ENCODE peak calls at places on chromosomes 11 and 22, in six cellular contexts. T is SK-N-SH; A is adrenal gland; Z is epithelial cell of esophagus; U is upper lobe of right lung; J is CD8-positive, alpha-beta T cell. O is an unnamed sample.

GRCh38 chr22:44261164-44261860 is 51.4 kb downstream of the SHISAL1 start:
- DNase-seq in T (no peak), A (no peak), Z (no peak), U (peak; percentile 20), J (no peak), O (no peak)

GRCh38 chr22:50530280-50530856 is 556 bp upstream of the TYMP start:
- DNase-seq in T (no peak), A (peak; percentile 71), Z (peak; percentile 85), U (peak; percentile 96), J (peak; percentile 51), O (peak; percentile 87)

GRCh38 chr11:123549901-123550619 is 104.4 kb downstream of the SCN3B start:
- DNase-seq in T (no peak), A (no peak), Z (peak; percentile 13), U (no peak), J (no peak), O (no peak)

GRCh38 chr11:11510939-11511338 is 110.9 kb downstream of the GALNT18 start:
- DNase-seq in T (no peak), A (peak; percentile 43), Z (peak; percentile 59), U (no peak), J (no peak), O (no peak)

GRCh38 chr11:81804858-81805257 is 928.8 kb downstream of the FAM181B start:
- DNase-seq in T (no peak), A (no peak), Z (peak; percentile 11), U (no peak), J (no peak), O (no peak)

GRCh38 chr11:119093951-119094815 is 7.5 kb downstream of the DPAGT1 start:
- DNase-seq in T (peak; percentile 40), A (peak; percentile 61), Z (peak; percentile 50), U (peak; percentile 77), J (peak; percentile 38), O (no peak)

GRCh38 chr11:134725939-134726639 is 314.0 kb upstream of the B3GAT1 start:
- DNase-seq in T (peak; percentile 42), A (no peak), Z (no peak), U (no peak), J (no peak), O (no peak)

GRCh38 chr11:23288001-23288783 is 427.9 kb upstream of the CCDC179 start:
- DNase-seq in T (no peak), A (no peak), Z (peak; percentile 86), U (no peak), J (no peak), O (no peak)

GRCh38 chr11:113730887-113731726 is 25.0 kb upstream of the TMPRSS5 start:
- DNase-seq in T (peak; percentile 62), A (peak; percentile 40), Z (peak; percentile 70), U (no peak), J (no peak), O (no peak)

GRCh38 chr22:37932821-37933578 is 20.4 kb downstream of the C22orf23 start:
- DNase-seq in T (no peak), A (peak; percentile 33), Z (peak; percentile 64), U (peak; percentile 90), J (no peak), O (no peak)

GRCh38 chr22:44247923-44248892 is 64.5 kb downstream of the SHISAL1 start:
- DNase-seq in T (no peak), A (no peak), Z (no peak), U (no peak), J (no peak), O (no peak)

GRCh38 chr22:50506611-50507420 is 686 bp downstream of the LMF2 start:
- DNase-seq in T (no peak), A (no peak), Z (no peak), U (no peak), J (no peak), O (peak; percentile 50)

GRCh38 chr22:17980638-17981051 is 43.7 kb downstream of the MICAL3 start:
- DNase-seq in T (peak; percentile 63), A (peak; percentile 76), Z (peak; percentile 44), U (peak; percentile 70), J (peak; percentile 30), O (no peak)

GRCh38 chr11:280762-281485 is 2.7 kb downstream of the NLRP6 start:
- DNase-seq in T (peak; percentile 31), A (peak; percentile 6), Z (no peak), U (peak; percentile 67), J (no peak), O (peak; percentile 51)

GRCh38 chr22:39999144-39999757 is 4.5 kb downstream of the FAM83F start:
- DNase-seq in T (no peak), A (no peak), Z (peak; percentile 83), U (no peak), J (no peak), O (no peak)

GRCh38 chr11:106086135-106086534 is 8.7 kb downstream of the AASDHPPT start:
- DNase-seq in T (no peak), A (no peak), Z (no peak), U (no peak), J (no peak), O (no peak)

DNA sequence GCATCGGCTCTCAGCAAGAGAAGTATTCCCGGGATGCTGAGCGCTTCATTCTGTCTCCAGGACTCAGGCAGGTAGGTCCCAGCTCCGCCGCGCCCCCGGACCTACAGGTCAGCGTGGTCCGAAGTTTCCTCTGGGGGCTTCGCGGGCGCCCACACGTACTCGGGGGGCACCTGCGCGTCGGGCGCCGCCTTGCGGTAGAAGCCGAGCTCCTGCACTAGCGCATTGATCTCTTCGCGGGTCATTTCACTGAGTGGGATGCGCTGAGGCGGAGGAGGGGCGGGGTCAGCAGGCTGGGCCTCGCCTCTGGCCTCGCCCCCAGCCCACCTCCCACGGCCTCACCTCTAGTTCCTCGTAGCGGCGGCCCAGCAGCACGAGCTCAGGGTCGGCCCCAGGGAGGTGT is 2.5 kb downstream of the SELENOM start:
- DNase-seq in T (no peak), A (no peak), Z (peak; percentile 31), U (no peak), J (no peak), O (no peak)
- TF ChIP-seq CTCF in T (no peak), A (peak; percentile 26), Z (peak; percentile 33), U (no peak), J (no peak), O (no peak)

DNA sequence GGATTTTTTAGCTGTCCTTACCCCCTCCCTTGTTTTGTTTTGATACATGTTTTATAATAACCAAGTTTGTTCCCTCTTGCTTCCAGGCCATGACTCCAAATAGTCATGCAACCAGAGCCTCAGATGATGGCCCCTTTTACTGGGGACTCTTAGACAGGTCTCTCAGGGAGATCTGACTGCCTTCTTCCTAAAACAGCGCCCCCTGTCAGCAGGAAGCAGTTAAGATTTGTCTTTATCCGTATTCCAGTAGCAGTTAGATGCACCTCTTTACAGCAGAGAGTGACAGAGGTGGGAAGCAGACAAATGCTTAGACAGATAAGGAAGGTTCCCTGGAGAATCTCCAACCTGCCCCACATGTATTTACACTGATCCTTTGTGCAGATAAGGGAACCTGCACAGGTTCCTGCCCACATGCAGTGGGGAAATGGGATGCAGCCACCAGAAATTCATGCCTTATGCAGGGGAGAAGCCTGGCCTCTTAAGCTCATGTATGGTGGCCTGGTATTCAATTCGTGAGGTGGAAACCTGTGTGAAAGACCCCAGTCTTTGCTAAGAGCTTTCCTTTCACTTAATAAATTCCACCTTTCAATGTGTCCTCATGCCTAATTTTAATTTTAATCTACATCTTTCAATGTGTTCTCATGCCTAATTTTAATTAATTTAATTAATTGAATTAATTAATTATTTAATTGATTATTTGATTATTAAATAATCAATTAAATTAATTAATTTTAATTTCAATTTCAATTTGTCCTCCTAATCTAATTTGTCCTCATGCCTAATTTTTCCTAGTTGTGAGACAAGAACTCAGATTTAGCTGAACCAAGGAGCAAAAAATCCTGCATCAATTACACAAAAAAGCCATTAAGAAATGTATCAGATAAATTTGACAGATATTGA is 11.5 kb upstream of the GLYAT start:
- DNase-seq in T (no peak), A (no peak), Z (no peak), U (no peak), J (no peak), O (no peak)
- TF ChIP-seq CTCF in T (peak; percentile 38), A (no peak), Z (no peak), U (no peak), J (no peak), O (no peak)

GRCh38 chr22:22667966-22668880 is 23.8 kb downstream of the GGTLC2 start:
- DNase-seq in T (no peak), A (no peak), Z (no peak), U (no peak), J (no peak), O (no peak)

GRCh38 chr22:22670076-22670795 is 25.8 kb downstream of the GGTLC2 start:
- DNase-seq in T (no peak), A (no peak), Z (no peak), U (no peak), J (no peak), O (no peak)

GRCh38 chr22:22669093-22669492 is 24.7 kb downstream of the GGTLC2 start:
- DNase-seq in T (no peak), A (no peak), Z (no peak), U (no peak), J (no peak), O (no peak)

GRCh38 chr22:22663861-22664800 is 19.7 kb downstream of the GGTLC2 start:
- DNase-seq in T (no peak), A (no peak), Z (no peak), U (no peak), J (no peak), O (no peak)

DNA sequence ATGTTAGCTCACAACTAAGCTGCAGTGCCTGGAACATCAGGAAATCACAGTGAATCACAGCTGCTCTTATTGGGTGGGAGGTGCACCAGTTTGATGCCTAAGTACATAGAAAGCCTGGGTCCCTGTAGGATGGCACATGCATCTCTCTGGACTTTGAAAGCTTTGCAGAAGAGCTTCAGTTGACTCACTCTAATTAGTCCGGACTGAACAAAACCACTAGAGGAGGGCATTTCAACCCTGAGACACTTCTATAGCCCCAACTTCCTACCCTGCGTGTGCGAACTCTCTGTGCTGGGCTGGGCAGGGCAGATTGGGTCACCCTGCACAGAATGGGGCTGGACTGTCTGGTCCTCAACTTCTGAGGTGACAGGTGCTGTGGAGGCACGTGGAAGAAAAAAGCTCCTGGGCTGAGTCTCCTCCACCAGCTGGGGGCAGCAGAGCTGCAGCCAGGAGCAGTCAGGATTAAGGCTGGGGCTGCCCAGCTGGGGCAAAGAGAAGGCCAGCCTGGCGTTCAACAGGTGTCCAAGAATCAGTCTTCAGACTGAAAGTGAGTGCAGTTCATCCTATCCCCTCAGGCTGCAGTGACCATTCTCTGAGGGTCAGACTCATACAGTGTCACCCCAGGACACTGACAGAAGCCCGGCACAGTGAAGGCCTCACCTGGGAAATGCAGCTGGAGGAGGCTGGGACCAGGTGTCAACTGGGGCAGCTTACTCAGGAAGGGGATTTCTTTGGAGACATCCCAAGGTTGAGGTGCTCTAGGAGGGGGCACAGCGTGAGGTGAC is 22.1 kb downstream of the GGTLC2 start:
- DNase-seq in T (no peak), A (peak; percentile 53), Z (no peak), U (no peak), J (no peak), O (no peak)
- TF ChIP-seq CTCF in T (peak; percentile 53), A (peak; percentile 44), Z (peak; percentile 42), U (peak; percentile 53), J (no peak), O (peak; percentile 36)

GRCh38 chr11:66285250-66285947 is 3.5 kb downstream of the YIF1A start:
- DNase-seq in T (no peak), A (no peak), Z (no peak), U (no peak), J (no peak), O (no peak)

GRCh38 chr11:66281776-66282467 is 3.9 kb downstream of the CNIH2 start:
- DNase-seq in T (no peak), A (no peak), Z (no peak), U (no peak), J (no peak), O (no peak)

GRCh38 chr11:66284526-66285078 is 4.3 kb downstream of the YIF1A start:
- DNase-seq in T (no peak), A (no peak), Z (no peak), U (no peak), J (no peak), O (no peak)

GRCh38 chr11:66282468-66283455 is 4.8 kb downstream of the CNIH2 start:
- DNase-seq in T (peak; percentile 98), A (peak; percentile 99), Z (peak; percentile 95), U (peak; percentile 99), J (peak; percentile 99), O (peak; percentile 99)

GRCh38 chr11:66283461-66284105 is 5.4 kb downstream of the YIF1A start:
- DNase-seq in T (peak; percentile 58), A (no peak), Z (no peak), U (no peak), J (no peak), O (no peak)
- TF ChIP-seq CTCF in T (peak; percentile 35), A (no peak), Z (no peak), U (no peak), J (no peak), O (no peak)

O was measured in CD14-positive monocyte.